ENCODE peak calls at places on chromosomes 3 and 15, in seven cellular contexts. A, T, U, O, C, L and H are unnamed samples.

GRCh38 chr3:156750191-156750873 is 75.8 kb upstream of the LEKR1 start:
- DNase-seq in A (no peak), T (no peak), U (no peak), O (no peak), C (no peak), L (no peak), H (no peak)

GRCh38 chr15:54519577-54519976 is 541.3 kb downstream of the UNC13C start:
- DNase-seq in A (no peak), T (no peak), U (no peak), O (no peak), C (no peak), L (no peak), H (no peak)

GRCh38 chr3:184259878-184260570 is 1.3 kb downstream of the CAMK2N2 start:
- DNase-seq in A (no peak), T (peak; percentile 62), U (no peak), O (peak; percentile 62), C (no peak), L (peak; percentile 50), H (no peak)

GRCh38 chr3:129282727-129283327 is 4.2 kb downstream of the HMCES start:
- DNase-seq in A (peak; percentile 52), T (peak; percentile 49), U (no peak), O (no peak), C (no peak), L (no peak), H (no peak)

GRCh38 chr3:87413821-87414220 is 137.4 kb upstream of the POU1F1 start:
- DNase-seq in A (no peak), T (no peak), U (no peak), O (no peak), C (no peak), L (no peak), H (no peak)

GRCh38 chr3:62139957-62140356 is 233.4 kb downstream of the FEZF2 start:
- DNase-seq in A (no peak), T (no peak), U (no peak), O (no peak), C (no peak), L (no peak), H (no peak)

GRCh38 chr3:89227218-89227617 is 119.8 kb downstream of the EPHA3 start:
- DNase-seq in A (no peak), T (no peak), U (no peak), O (no peak), C (no peak), L (no peak), H (no peak)

GRCh38 chr15:75431682-75432081 is 19.8 kb downstream of the SIN3A start:
- DNase-seq in A (no peak), T (no peak), U (no peak), O (no peak), C (no peak), L (no peak), H (no peak)

GRCh38 chr15:85690546-85691226 is 104.0 kb downstream of the KLHL25 start:
- DNase-seq in A (peak; percentile 59), T (no peak), U (no peak), O (no peak), C (no peak), L (no peak), H (no peak)

GRCh38 chr3:38582941-38583645 is 66.4 kb downstream of the SCN5A start:
- DNase-seq in A (no peak), T (no peak), U (no peak), O (no peak), C (no peak), L (no peak), H (no peak)

GRCh38 chr15:70196314-70197291 is 98.9 kb upstream of the TLE3 start:
- DNase-seq in A (peak; percentile 85), T (no peak), U (no peak), O (peak; percentile 51), C (no peak), L (peak; percentile 96), H (no peak)

GRCh38 chr3:31014317-31015040 is 120.0 kb upstream of the GADL1 start:
- DNase-seq in A (no peak), T (no peak), U (no peak), O (no peak), C (no peak), L (no peak), H (no peak)

GRCh38 chr15:98025237-98025636 is 64.7 kb downstream of the ARRDC4 start:
- DNase-seq in A (no peak), T (no peak), U (no peak), O (no peak), C (no peak), L (no peak), H (no peak)

GRCh38 chr3:52682016-52682415 is 3.7 kb downstream of the PBRM1 start:
- DNase-seq in A (no peak), T (peak; percentile 68), U (peak; percentile 38), O (no peak), C (no peak), L (peak; percentile 10), H (no peak)

GRCh38 chr3:33096103-33096868 is 660 bp downstream of the GLB1 start:
- DNase-seq in A (peak; percentile 64), T (peak; percentile 54), U (no peak), O (no peak), C (peak; percentile 16), L (peak; percentile 39), H (peak; percentile 60)

GRCh38 chr15:58292761-58293175 is 139.0 kb upstream of the LIPC start:
- DNase-seq in A (no peak), T (no peak), U (no peak), O (no peak), C (no peak), L (no peak), H (no peak)

GRCh38 chr3:123098411-123099330 is 31.8 kb downstream of the PDIA5 start:
- DNase-seq in A (no peak), T (peak; percentile 65), U (no peak), O (no peak), C (no peak), L (no peak), H (peak; percentile 43)

GRCh38 chr3:185353823-185354614 is 8.9 kb upstream of the MAP3K13 start:
- DNase-seq in A (peak; percentile 60), T (peak; percentile 74), U (peak; percentile 92), O (peak; percentile 22), C (peak; percentile 25), L (peak; percentile 78), H (peak; percentile 83)

GRCh38 chr3:112338021-112338726 is 5.2 kb downstream of the CD200 start:
- DNase-seq in A (no peak), T (no peak), U (no peak), O (no peak), C (no peak), L (no peak), H (no peak)

GRCh38 chr3:112327371-112327951 is 5.5 kb upstream of the CD200 start:
- DNase-seq in A (peak; percentile 60), T (peak; percentile 23), U (peak; percentile 55), O (no peak), C (no peak), L (peak; percentile 11), H (peak; percentile 59)

GRCh38 chr3:112334709-112335108 is 1.8 kb downstream of the CD200 start:
- DNase-seq in A (no peak), T (no peak), U (no peak), O (no peak), C (no peak), L (no peak), H (no peak)

GRCh38 chr3:112333386-112334334 is 704 bp downstream of the CD200 start:
- DNase-seq in A (no peak), T (no peak), U (no peak), O (no peak), C (no peak), L (no peak), H (peak; percentile 35)

GRCh38 chr3:112333002-112333385 is at the start of gene CD200:
- DNase-seq in A (peak; percentile 42), T (peak; percentile 7), U (no peak), O (peak; percentile 79), C (no peak), L (no peak), H (peak; percentile 76)
- H3K4me3 ChIP-seq in A (peak within 1 kb of the TSS; percentile 39), T (no peak within 1 kb of the TSS), U (no peak within 1 kb of the TSS), O (peak within 1 kb of the TSS; percentile 45), C (peak within 1 kb of the TSS; percentile 71), L (no peak within 1 kb of the TSS), H (peak within 1 kb of the TSS; percentile 53)

DNA sequence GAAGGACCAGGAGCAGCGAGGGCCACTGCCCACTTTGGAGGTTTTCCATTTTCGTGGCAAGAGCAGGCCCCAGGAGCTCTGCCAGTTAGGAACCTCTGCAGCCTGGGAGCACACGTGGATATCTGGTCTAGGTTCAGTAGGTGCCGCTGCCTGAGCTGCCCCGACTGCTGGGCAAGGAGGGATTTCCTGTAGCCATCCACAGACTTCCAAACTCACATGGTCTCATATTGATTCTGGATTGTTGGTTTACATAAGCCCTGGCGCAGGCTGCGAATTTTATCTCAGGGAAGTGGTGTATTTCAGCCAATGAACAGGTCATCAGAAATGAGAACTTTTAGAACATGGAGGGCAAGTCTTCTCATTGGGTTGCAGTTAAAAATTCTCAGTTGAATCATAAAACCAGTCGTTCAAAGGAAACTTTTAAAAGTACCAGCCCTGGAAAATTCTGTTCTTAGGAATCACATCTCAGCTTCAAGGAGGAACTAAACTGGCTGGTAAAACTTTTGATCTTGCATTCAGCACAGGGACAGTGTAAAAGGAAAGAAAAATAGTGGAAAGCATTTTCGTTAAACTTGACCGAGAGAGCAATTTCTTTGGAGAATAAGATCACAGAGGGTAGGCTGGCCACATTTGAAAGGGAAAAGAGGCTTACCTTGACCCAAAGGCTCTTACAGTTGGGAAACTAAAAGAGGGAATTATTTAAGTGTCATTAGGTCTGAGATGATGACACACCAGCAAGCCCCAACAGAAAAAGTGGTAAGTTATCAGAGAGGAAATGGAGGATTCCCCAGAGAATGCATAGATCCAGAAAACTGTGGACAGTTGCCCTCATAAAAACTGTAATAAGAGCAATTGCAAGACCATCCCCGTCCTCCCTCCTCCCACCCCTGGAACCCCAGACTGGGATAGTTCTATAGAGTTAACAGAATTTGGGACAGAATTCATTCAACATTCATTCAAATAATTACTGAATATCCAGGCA is 6.4 kb upstream of the RTP3 start:
- DNase-seq in A (no peak), T (no peak), U (no peak), O (no peak), C (no peak), L (no peak), H (no peak)
- H3K27ac ChIP-seq in A (no peak overlapping the region), T (no peak overlapping the region), U (no peak overlapping the region), O (no peak overlapping the region), C (no peak overlapping the region), L (no peak overlapping the region), H (no peak overlapping the region)

DNA sequence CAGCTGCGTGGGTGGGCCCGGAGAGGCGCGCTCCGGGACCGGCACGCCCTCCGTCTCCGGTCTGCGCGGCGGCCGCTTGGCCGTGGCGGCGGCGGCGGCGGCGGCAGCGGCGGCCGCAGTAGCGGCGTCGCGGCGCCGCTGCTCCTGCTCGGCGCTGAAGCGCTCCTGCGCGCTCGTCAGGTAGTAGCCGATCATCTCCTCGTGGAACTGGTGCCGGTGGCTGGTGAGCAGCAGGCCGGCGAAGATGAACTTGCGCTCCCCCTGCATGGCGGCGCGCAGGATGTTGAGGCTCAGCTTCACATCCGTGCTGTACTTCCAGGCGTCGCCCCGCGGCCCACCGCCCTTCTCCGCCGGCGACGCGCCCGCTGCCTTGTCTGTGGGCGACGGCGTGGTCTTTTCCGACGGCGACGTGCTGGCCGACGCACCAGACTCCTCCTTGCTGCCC is 157.3 kb downstream of the KLF13 start:
- DNase-seq in A (peak; percentile 58), T (no peak), U (no peak), O (no peak), C (peak; percentile 16), L (no peak), H (no peak)
- H3K4me3 ChIP-seq in A (no peak overlapping the region), T (no peak overlapping the region), U (no peak overlapping the region), O (no peak overlapping the region), C (peak overlapping the region; percentile 31), L (no peak overlapping the region), H (no peak overlapping the region)

DNA sequence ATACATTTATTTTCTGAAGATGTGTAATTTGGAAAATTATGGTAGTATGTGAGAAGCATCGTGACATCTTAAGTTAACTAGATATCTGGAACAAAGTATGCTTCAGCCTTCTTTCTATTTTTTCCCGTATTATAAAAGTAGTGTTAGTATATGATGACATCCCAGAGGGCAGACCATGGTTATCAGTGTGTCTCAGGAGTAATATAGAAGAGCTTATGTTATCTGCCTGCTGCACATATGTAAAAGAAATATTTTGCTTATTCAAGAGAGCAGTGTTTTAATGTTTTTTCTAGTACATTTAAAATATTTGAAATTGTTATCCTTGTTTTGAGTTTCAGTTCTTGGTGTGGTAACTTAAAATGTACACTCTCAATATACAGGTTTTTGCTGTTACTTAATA is 24.1 kb downstream of the PLCL2 start:
- DNase-seq in A (no peak), T (no peak), U (no peak), O (no peak), C (no peak), L (no peak), H (no peak)
- H3K27ac ChIP-seq in A (no peak overlapping the region), T (no peak overlapping the region), U (no peak overlapping the region), O (no peak overlapping the region), C (no peak overlapping the region), L (no peak overlapping the region), H (no peak overlapping the region)